ENCODE peak calls at places on chromosome 20, in ten cellular contexts. Y is upper lobe of left lung, J is psoas muscle, L is OCI-LY7, Z is D721Med, F is tibial nerve, C is fibroblast of mammary gland, A is choroid plexus epithelial cell, S is gastrocnemius medialis, W is stomach. K is an unnamed sample.
A peak's percentile ranks its signal among the peaks of the same experiment; 100 is the strongest.

GRCh38 chr20:59631751-59632380 is 27.5 kb downstream of the PHACTR3 start:
- DNase-seq in Y (no peak), J (no peak), L (no peak), Z (no peak), F (no peak), C (no peak), A (no peak), S (no peak), W (no peak), K (no peak)

GRCh38 chr20:4234664-4235063 is 219.3 kb upstream of the RNF24 start:
- DNase-seq in Y (no peak), J (no peak), L (no peak), Z (no peak), F (no peak), C (no peak), A (no peak), S (no peak), W (no peak), K (no peak)

GRCh38 chr20:62437985-62438384 is 10.6 kb upstream of the RBBP8NL start:
- DNase-seq in Y (no peak), J (no peak), L (no peak), Z (no peak), F (no peak), C (no peak), A (no peak), S (no peak), W (no peak), K (no peak)

GRCh38 chr20:35320396-35321126 is 28.3 kb upstream of the FAM83C start:
- DNase-seq in Y (no peak), J (no peak), L (no peak), Z (no peak), F (no peak), C (peak; percentile 83), A (peak; percentile 67), S (no peak), W (no peak), K (no peak)

GRCh38 chr20:11170025-11170424 is 496.2 kb upstream of the JAG1 start:
- DNase-seq in Y (no peak), J (no peak), L (no peak), Z (no peak), F (no peak), C (no peak), A (no peak), S (no peak), W (no peak), K (no peak)

GRCh38 chr20:12331236-12331635 is 413.5 kb downstream of the BTBD3 start:
- DNase-seq in Y (no peak), J (no peak), L (no peak), Z (no peak), F (no peak), C (no peak), A (no peak), S (no peak), W (no peak), K (no peak)

GRCh38 chr20:19628570-19629134 is 129.4 kb upstream of the RIN2 start:
- DNase-seq in Y (peak; percentile 60), J (no peak), L (peak; percentile 65), Z (no peak), F (no peak), C (peak; percentile 60), A (peak; percentile 85), S (peak; percentile 22), W (peak; percentile 65), K (no peak)

GRCh38 chr20:23118144-23118543 is 32.0 kb upstream of the CD93 start:
- DNase-seq in Y (no peak), J (no peak), L (no peak), Z (no peak), F (no peak), C (no peak), A (no peak), S (no peak), W (no peak), K (no peak)

GRCh38 chr20:36018208-36018988 is 50.0 kb downstream of the CNBD2 start:
- DNase-seq in Y (no peak), J (no peak), L (no peak), Z (no peak), F (no peak), C (no peak), A (no peak), S (no peak), W (no peak), K (no peak)

GRCh38 chr20:23289724-23290395 is 60.7 kb upstream of the NXT1 start:
- DNase-seq in Y (no peak), J (no peak), L (no peak), Z (no peak), F (no peak), C (no peak), A (no peak), S (no peak), W (no peak), K (no peak)

GRCh38 chr20:19764207-19764606 is 6.1 kb downstream of the RIN2 start:
- DNase-seq in Y (no peak), J (no peak), L (no peak), Z (no peak), F (no peak), C (no peak), A (no peak), S (no peak), W (no peak), K (no peak)

GRCh38 chr20:35560105-35560511 is 18.2 kb downstream of the ERGIC3 start:
- DNase-seq in Y (no peak), J (no peak), L (no peak), Z (no peak), F (no peak), C (no peak), A (no peak), S (no peak), W (peak; percentile 66), K (no peak)

GRCh38 chr20:24160563-24161355 is 172.2 kb upstream of the GGTLC1 start:
- DNase-seq in Y (peak; percentile 41), J (peak; percentile 28), L (peak; percentile 10), Z (no peak), F (no peak), C (peak; percentile 61), A (peak; percentile 87), S (no peak), W (peak; percentile 63), K (no peak)

GRCh38 chr20:2922957-2923356 is 49.7 kb downstream of the PTPRA start:
- DNase-seq in Y (no peak), J (no peak), L (no peak), Z (no peak), F (no peak), C (no peak), A (no peak), S (no peak), W (no peak), K (no peak)

DNA sequence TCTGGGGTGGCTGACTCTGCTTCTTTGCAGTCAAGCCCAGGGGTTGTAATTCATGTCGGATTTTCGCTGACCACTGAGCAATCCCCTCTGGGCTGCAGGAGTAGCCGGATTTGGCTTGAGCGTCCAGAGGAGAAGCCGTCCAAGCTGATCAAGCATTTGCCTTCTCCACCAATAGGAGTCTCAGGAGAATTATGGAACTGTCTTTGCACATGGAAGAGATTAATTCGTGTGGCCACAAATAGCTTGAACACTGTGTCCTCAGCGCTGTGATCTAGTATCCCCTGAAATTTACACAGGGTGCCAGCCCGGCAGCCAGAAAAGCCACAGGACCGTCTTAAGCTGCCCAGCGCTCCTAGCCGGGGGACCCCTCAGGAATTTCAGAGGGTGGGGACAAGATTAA is 37.1 kb downstream of the EYA2 start:
- DNase-seq in Y (no peak), J (peak; percentile 57), L (no peak), Z (no peak), F (peak; percentile 47), C (peak; percentile 84), A (no peak), S (peak; percentile 49), W (no peak), K (no peak)
- TF ChIP-seq CTCF in Y (no peak), J (no peak), L (no peak), Z (peak; percentile 5), F (peak; percentile 37), C (no peak), A (no peak), S (no peak), W (no peak), K (no peak)

GRCh38 chr20:38304845-38305447 is 990 bp downstream of the BPI start:
- DNase-seq in Y (peak; percentile 73), J (peak; percentile 35), L (peak; percentile 8), Z (no peak), F (no peak), C (peak; percentile 44), A (peak; percentile 71), S (no peak), W (peak; percentile 40), K (no peak)
- TF ChIP-seq CTCF in Y (peak; percentile 30), J (peak; percentile 49), L (peak; percentile 63), Z (peak; percentile 28), F (peak; percentile 49), C (peak; percentile 62), A (peak; percentile 81), S (peak; percentile 45), W (no peak), K (no peak)

GRCh38 chr20:33328738-33329137 is 45.7 kb downstream of the BPIFB1 start:
- DNase-seq in Y (no peak), J (no peak), L (no peak), Z (no peak), F (no peak), C (no peak), A (no peak), S (no peak), W (no peak), K (no peak)
- TF ChIP-seq CTCF in Y (no peak), J (no peak), L (no peak), Z (no peak), F (no peak), C (no peak), A (no peak), S (no peak), W (no peak), K (no peak)

GRCh38 chr20:31848088-31848999 is 2.9 kb upstream of the FOXS1 start:
- DNase-seq in Y (no peak), J (no peak), L (no peak), Z (no peak), F (no peak), C (no peak), A (no peak), S (no peak), W (no peak), K (no peak)
- TF ChIP-seq CTCF in Y (no peak), J (no peak), L (no peak), Z (no peak), F (no peak), C (no peak), A (no peak), S (no peak), W (no peak), K (no peak)

GRCh38 chr20:6636209-6637159 is 131.0 kb upstream of the BMP2 start:
- DNase-seq in Y (peak; percentile 28), J (no peak), L (peak; percentile 5), Z (no peak), F (no peak), C (peak; percentile 69), A (peak; percentile 92), S (no peak), W (no peak), K (no peak)
- TF ChIP-seq CTCF in Y (peak; percentile 74), J (peak; percentile 31), L (peak; percentile 64), Z (peak; percentile 49), F (peak; percentile 68), C (peak; percentile 48), A (peak; percentile 81), S (no peak), W (no peak), K (no peak)

K was measured in natural killer cell.